ENCODE peak calls at places on chromosomes 16 and 17, in seven cellular contexts. One of them, this sample, is unnamed. For H3K27me3 and H3K36me3, the result is how much of the 10 kb centered on the place peaks cover.

GRCh38 chr16:68423771-68424170 is 24.5 kb downstream of the SMPD3 start:
- DNase-seq in adrenal gland: no peak
- DNase-seq in CD8-positive, alpha-beta T cell: no peak
- DNase-seq in trophoblast cell: no peak
- DNase-seq in psoas muscle: no peak
- DNase-seq in body of pancreas: no peak
- DNase-seq in fibroblast of lung: no peak
- DNase-seq in this sample: no peak

GRCh38 chr16:75113046-75113491 is 3.5 kb downstream of the LDHD start:
- DNase-seq in adrenal gland: no peak
- DNase-seq in CD8-positive, alpha-beta T cell: no peak
- DNase-seq in trophoblast cell: no peak
- DNase-seq in psoas muscle: no peak
- DNase-seq in body of pancreas: no peak
- DNase-seq in fibroblast of lung: no peak
- DNase-seq in this sample: no peak

GRCh38 chr16:28494141-28494851 is at the start of gene APOBR:
- DNase-seq in adrenal gland: peak
- DNase-seq in CD8-positive, alpha-beta T cell: peak
- DNase-seq in trophoblast cell: peak
- DNase-seq in psoas muscle: peak
- DNase-seq in body of pancreas: no peak
- DNase-seq in fibroblast of lung: no peak
- DNase-seq in this sample: no peak

GRCh38 chr17:29197516-29198272 is 17.5 kb upstream of the MYO18A start:
- DNase-seq in adrenal gland: no peak
- DNase-seq in CD8-positive, alpha-beta T cell: no peak
- DNase-seq in trophoblast cell: no peak
- DNase-seq in psoas muscle: no peak
- DNase-seq in body of pancreas: peak
- DNase-seq in fibroblast of lung: no peak
- DNase-seq in this sample: no peak

GRCh38 chr16:24728891-24729242 is 584 bp upstream of the TNRC6A start:
- DNase-seq in adrenal gland: no peak
- DNase-seq in CD8-positive, alpha-beta T cell: no peak
- DNase-seq in trophoblast cell: peak
- DNase-seq in psoas muscle: no peak
- DNase-seq in body of pancreas: no peak
- DNase-seq in fibroblast of lung: no peak
- DNase-seq in this sample: no peak

GRCh38 chr17:82419471-82419995 is 1.1 kb upstream of the OGFOD3 start:
- DNase-seq in adrenal gland: no peak
- DNase-seq in CD8-positive, alpha-beta T cell: no peak
- DNase-seq in trophoblast cell: no peak
- DNase-seq in psoas muscle: no peak
- DNase-seq in body of pancreas: no peak
- DNase-seq in fibroblast of lung: peak
- DNase-seq in this sample: no peak

GRCh38 chr17:59878624-59879023 is 14.1 kb downstream of the TUBD1 start:
- DNase-seq in adrenal gland: no peak
- DNase-seq in CD8-positive, alpha-beta T cell: no peak
- DNase-seq in trophoblast cell: no peak
- DNase-seq in psoas muscle: no peak
- DNase-seq in body of pancreas: no peak
- DNase-seq in fibroblast of lung: no peak
- DNase-seq in this sample: no peak

GRCh38 chr16:66263168-66263972 is 103.1 kb upstream of the CDH5 start:
- DNase-seq in adrenal gland: no peak
- DNase-seq in CD8-positive, alpha-beta T cell: no peak
- DNase-seq in trophoblast cell: no peak
- DNase-seq in psoas muscle: no peak
- DNase-seq in body of pancreas: no peak
- DNase-seq in fibroblast of lung: no peak
- DNase-seq in this sample: no peak

GRCh38 chr16:84041421-84041820 is 1.2 kb downstream of the SLC38A8 start:
- DNase-seq in adrenal gland: no peak
- DNase-seq in CD8-positive, alpha-beta T cell: no peak
- DNase-seq in trophoblast cell: no peak
- DNase-seq in psoas muscle: no peak
- DNase-seq in body of pancreas: no peak
- DNase-seq in fibroblast of lung: no peak
- DNase-seq in this sample: no peak

GRCh38 chr17:77602062-77602746 is 356.3 kb upstream of the TNRC6C start:
- DNase-seq in adrenal gland: peak
- DNase-seq in CD8-positive, alpha-beta T cell: no peak
- DNase-seq in trophoblast cell: no peak
- DNase-seq in psoas muscle: peak
- DNase-seq in body of pancreas: no peak
- DNase-seq in fibroblast of lung: peak
- DNase-seq in this sample: peak

GRCh38 chr17:78715000-78715771 is 66.9 kb downstream of the CYTH1 start:
- DNase-seq in adrenal gland: no peak
- DNase-seq in CD8-positive, alpha-beta T cell: no peak
- DNase-seq in trophoblast cell: peak
- DNase-seq in psoas muscle: no peak
- DNase-seq in body of pancreas: no peak
- DNase-seq in fibroblast of lung: no peak
- DNase-seq in this sample: no peak

GRCh38 chr17:57954421-57955182 is 610 bp downstream of the CUEDC1 start:
- DNase-seq in adrenal gland: peak
- DNase-seq in CD8-positive, alpha-beta T cell: no peak
- DNase-seq in trophoblast cell: peak
- DNase-seq in psoas muscle: peak
- DNase-seq in body of pancreas: peak
- DNase-seq in fibroblast of lung: peak
- DNase-seq in this sample: peak

GRCh38 chr16:82621796-82622195 is 5.0 kb upstream of the CDH13 start:
- DNase-seq in adrenal gland: no peak
- DNase-seq in CD8-positive, alpha-beta T cell: no peak
- DNase-seq in trophoblast cell: no peak
- DNase-seq in psoas muscle: no peak
- DNase-seq in body of pancreas: no peak
- DNase-seq in fibroblast of lung: no peak
- DNase-seq in this sample: no peak

GRCh38 chr16:68091604-68092261 is 6.6 kb downstream of the NFATC3 start:
- DNase-seq in adrenal gland: no peak
- DNase-seq in CD8-positive, alpha-beta T cell: no peak
- DNase-seq in trophoblast cell: no peak
- DNase-seq in psoas muscle: no peak
- DNase-seq in body of pancreas: no peak
- DNase-seq in fibroblast of lung: peak
- DNase-seq in this sample: peak

GRCh38 chr17:60585887-60586286 is 14.1 kb upstream of the PPM1D start:
- DNase-seq in adrenal gland: no peak
- DNase-seq in CD8-positive, alpha-beta T cell: no peak
- DNase-seq in trophoblast cell: no peak
- DNase-seq in psoas muscle: no peak
- DNase-seq in body of pancreas: no peak
- DNase-seq in fibroblast of lung: no peak
- DNase-seq in this sample: no peak

GRCh38 chr17:74513987-74514631 is 17.2 kb downstream of the CD300LB start:
- DNase-seq in adrenal gland: peak
- DNase-seq in CD8-positive, alpha-beta T cell: peak
- DNase-seq in trophoblast cell: peak
- DNase-seq in psoas muscle: no peak
- DNase-seq in body of pancreas: no peak
- DNase-seq in fibroblast of lung: peak
- DNase-seq in this sample: peak

GRCh38 chr17:60086822-60087591 is 8.3 kb upstream of the HEATR6 start:
- DNase-seq in adrenal gland: no peak
- DNase-seq in CD8-positive, alpha-beta T cell: no peak
- DNase-seq in trophoblast cell: peak
- DNase-seq in psoas muscle: no peak
- DNase-seq in body of pancreas: no peak
- DNase-seq in fibroblast of lung: peak
- DNase-seq in this sample: peak

GRCh38 chr17:81968850-81969812 is 8.1 kb upstream of the NOTUM start:
- DNase-seq in adrenal gland: no peak
- DNase-seq in CD8-positive, alpha-beta T cell: no peak
- DNase-seq in trophoblast cell: no peak
- DNase-seq in psoas muscle: no peak
- DNase-seq in body of pancreas: no peak
- DNase-seq in fibroblast of lung: no peak
- DNase-seq in this sample: no peak

GRCh38 chr16:85402910-85403692 is 210.0 kb upstream of the GSE1 start:
- DNase-seq in adrenal gland: peak
- DNase-seq in CD8-positive, alpha-beta T cell: no peak
- DNase-seq in trophoblast cell: no peak
- DNase-seq in psoas muscle: peak
- DNase-seq in body of pancreas: no peak
- DNase-seq in fibroblast of lung: peak
- DNase-seq in this sample: no peak

GRCh38 chr16:31386157-31386984 is 6.8 kb upstream of the ITGAD start:
- DNase-seq in adrenal gland: no peak
- DNase-seq in CD8-positive, alpha-beta T cell: no peak
- DNase-seq in trophoblast cell: peak
- DNase-seq in psoas muscle: no peak
- DNase-seq in body of pancreas: peak
- DNase-seq in fibroblast of lung: no peak
- DNase-seq in this sample: no peak

GRCh38 chr16:69260019-69260418 is 51.1 kb upstream of the VPS4A start:
- DNase-seq in adrenal gland: no peak
- DNase-seq in CD8-positive, alpha-beta T cell: no peak
- DNase-seq in trophoblast cell: no peak
- DNase-seq in psoas muscle: no peak
- DNase-seq in body of pancreas: no peak
- DNase-seq in fibroblast of lung: no peak
- DNase-seq in this sample: no peak

GRCh38 chr16:70678898-70679652 is 6.8 kb downstream of the MTSS2 start:
- DNase-seq in adrenal gland: no peak
- DNase-seq in CD8-positive, alpha-beta T cell: no peak
- DNase-seq in trophoblast cell: no peak
- DNase-seq in psoas muscle: peak
- DNase-seq in body of pancreas: no peak
- DNase-seq in fibroblast of lung: no peak
- DNase-seq in this sample: no peak

GRCh38 chr16:70677499-70678120 is 8.2 kb downstream of the MTSS2 start:
- DNase-seq in adrenal gland: no peak
- DNase-seq in CD8-positive, alpha-beta T cell: no peak
- DNase-seq in trophoblast cell: no peak
- DNase-seq in psoas muscle: peak
- DNase-seq in body of pancreas: no peak
- DNase-seq in fibroblast of lung: no peak
- DNase-seq in this sample: no peak

GRCh38 chr16:70678121-70678897 is 7.5 kb downstream of the MTSS2 start:
- DNase-seq in adrenal gland: no peak
- DNase-seq in CD8-positive, alpha-beta T cell: no peak
- DNase-seq in trophoblast cell: no peak
- DNase-seq in psoas muscle: peak
- DNase-seq in body of pancreas: no peak
- DNase-seq in fibroblast of lung: no peak
- DNase-seq in this sample: no peak

GRCh38 chr16:70675851-70676513 is 9.9 kb downstream of the MTSS2 start:
- DNase-seq in adrenal gland: peak
- DNase-seq in CD8-positive, alpha-beta T cell: no peak
- DNase-seq in trophoblast cell: no peak
- DNase-seq in psoas muscle: peak
- DNase-seq in body of pancreas: no peak
- DNase-seq in fibroblast of lung: no peak
- DNase-seq in this sample: no peak

GRCh38 chr16:70676571-70677498 is 9.0 kb downstream of the MTSS2 start:
- DNase-seq in adrenal gland: peak
- DNase-seq in CD8-positive, alpha-beta T cell: no peak
- DNase-seq in trophoblast cell: no peak
- DNase-seq in psoas muscle: peak
- DNase-seq in body of pancreas: no peak
- DNase-seq in fibroblast of lung: no peak
- DNase-seq in this sample: no peak
- H3K27me3 ChIP-seq in adrenal gland: under half
- H3K27me3 ChIP-seq in CD8-positive, alpha-beta T cell: under half
- H3K27me3 ChIP-seq in trophoblast cell: under half
- H3K27me3 ChIP-seq in psoas muscle: under half
- H3K27me3 ChIP-seq in body of pancreas: under half
- H3K27me3 ChIP-seq in fibroblast of lung: under half
- H3K27me3 ChIP-seq in this sample: under half

GRCh38 chr17:49993423-49994037 is 1.5 kb downstream of the DLX3 start:
- DNase-seq in adrenal gland: peak
- DNase-seq in CD8-positive, alpha-beta T cell: no peak
- DNase-seq in trophoblast cell: peak
- DNase-seq in psoas muscle: no peak
- DNase-seq in body of pancreas: peak
- DNase-seq in fibroblast of lung: no peak
- DNase-seq in this sample: peak
- H3K4me3 ChIP-seq in adrenal gland: no peak
- H3K4me3 ChIP-seq in CD8-positive, alpha-beta T cell: peak
- H3K4me3 ChIP-seq in trophoblast cell: peak
- H3K4me3 ChIP-seq in psoas muscle: peak
- H3K4me3 ChIP-seq in body of pancreas: no peak
- H3K4me3 ChIP-seq in fibroblast of lung: peak
- H3K4me3 ChIP-seq in this sample: peak

GRCh38 chr17:8147805-8148404 is 4.3 kb downstream of the PER1 start:
- DNase-seq in adrenal gland: no peak
- DNase-seq in CD8-positive, alpha-beta T cell: no peak
- DNase-seq in trophoblast cell: no peak
- DNase-seq in psoas muscle: no peak
- DNase-seq in body of pancreas: no peak
- DNase-seq in fibroblast of lung: no peak
- DNase-seq in this sample: no peak
- H3K36me3 ChIP-seq in adrenal gland: half or more
- H3K36me3 ChIP-seq in CD8-positive, alpha-beta T cell: half or more
- H3K36me3 ChIP-seq in trophoblast cell: half or more
- H3K36me3 ChIP-seq in psoas muscle: under half
- H3K36me3 ChIP-seq in body of pancreas: half or more
- H3K36me3 ChIP-seq in fibroblast of lung: under half
- H3K36me3 ChIP-seq in this sample: under half

GRCh38 chr17:37772982-37773381 is 28.1 kb upstream of the HNF1B start:
- DNase-seq in adrenal gland: no peak
- DNase-seq in CD8-positive, alpha-beta T cell: no peak
- DNase-seq in trophoblast cell: no peak
- DNase-seq in psoas muscle: no peak
- DNase-seq in body of pancreas: no peak
- DNase-seq in fibroblast of lung: no peak
- DNase-seq in this sample: no peak

GRCh38 chr17:37779554-37779953 is 34.7 kb upstream of the HNF1B start:
- DNase-seq in adrenal gland: no peak
- DNase-seq in CD8-positive, alpha-beta T cell: no peak
- DNase-seq in trophoblast cell: peak
- DNase-seq in psoas muscle: no peak
- DNase-seq in body of pancreas: no peak
- DNase-seq in fibroblast of lung: peak
- DNase-seq in this sample: peak

GRCh38 chr17:37770631-37771518 is 26.0 kb upstream of the HNF1B start:
- DNase-seq in adrenal gland: peak
- DNase-seq in CD8-positive, alpha-beta T cell: no peak
- DNase-seq in trophoblast cell: peak
- DNase-seq in psoas muscle: no peak
- DNase-seq in body of pancreas: peak
- DNase-seq in fibroblast of lung: peak
- DNase-seq in this sample: peak

GRCh38 chr17:37769050-37769449 is 24.2 kb upstream of the HNF1B start:
- DNase-seq in adrenal gland: no peak
- DNase-seq in CD8-positive, alpha-beta T cell: no peak
- DNase-seq in trophoblast cell: no peak
- DNase-seq in psoas muscle: no peak
- DNase-seq in body of pancreas: no peak
- DNase-seq in fibroblast of lung: no peak
- DNase-seq in this sample: no peak

DNA sequence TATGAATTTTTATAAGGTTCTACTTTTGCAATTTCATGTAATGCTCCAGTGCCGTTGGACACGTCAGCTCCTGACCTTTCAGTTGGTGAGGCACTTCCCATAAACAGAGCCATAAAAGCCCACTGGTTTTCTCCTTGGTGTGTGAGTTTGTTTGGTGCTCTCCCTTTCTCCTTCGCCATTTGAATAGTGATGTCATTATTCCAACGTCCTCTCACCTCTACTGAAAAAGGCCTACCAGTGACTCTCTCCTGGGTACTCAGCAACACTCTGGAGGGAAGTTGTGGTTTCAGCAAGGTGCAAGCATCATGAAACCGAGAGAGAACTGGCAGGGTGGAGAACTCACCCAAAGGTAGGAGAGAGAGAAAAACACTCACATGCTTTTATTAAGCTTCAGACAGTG is 29.6 kb upstream of the HNF1B start:
- DNase-seq in adrenal gland: no peak
- DNase-seq in CD8-positive, alpha-beta T cell: no peak
- DNase-seq in trophoblast cell: no peak
- DNase-seq in psoas muscle: no peak
- DNase-seq in body of pancreas: no peak
- DNase-seq in fibroblast of lung: no peak
- DNase-seq in this sample: no peak
- H3K27me3 ChIP-seq in adrenal gland: under half
- H3K27me3 ChIP-seq in CD8-positive, alpha-beta T cell: under half
- H3K27me3 ChIP-seq in trophoblast cell: under half
- H3K27me3 ChIP-seq in psoas muscle: under half
- H3K27me3 ChIP-seq in body of pancreas: under half
- H3K27me3 ChIP-seq in fibroblast of lung: under half
- H3K27me3 ChIP-seq in this sample: under half

This sample was measured in MG63.